ENCODE peak calls at places on chromosomes 5 and 9, in seven cellular contexts. A is HepG2; K is left lobe of liver; O is heart left ventricle; F is stimulated activated effector memory CD8-positive, alpha-beta T cell treated with anti-CD3 and anti-CD28 coated beads, Interleukin-12 subunit alpha, Interleukin-12 subunit beta, amount 100 ng/mL, for 72 hours; M is Right ventricle myocardium superior; J is activated T-cell treated with anti-CD3 and anti-CD28 coated beads, Interleukin-2, amount 50 U/mL, for 4 hours. E is an unnamed sample.

GRCh38 chr5:9350301-9350797 is 195.5 kb downstream of the SEMA5A start:
- ATAC-seq in A (no peak), K (no peak), O (peak; percentile 66), F (no peak), M (peak; percentile 35), J (no peak), E (peak; percentile 40)

GRCh38 chr5:126390056-126390455 is 33.2 kb upstream of the GRAMD2B start:
- ATAC-seq in A (no peak), K (no peak), O (no peak), F (no peak), M (no peak), J (no peak), E (no peak)

GRCh38 chr5:5702934-5703333 is 280.5 kb downstream of the ICE1 start:
- ATAC-seq in A (no peak), K (no peak), O (no peak), F (no peak), M (no peak), J (no peak), E (no peak)

GRCh38 chr5:57368010-57368409 is 114.6 kb downstream of the ACTBL2 start:
- ATAC-seq in A (no peak), K (no peak), O (no peak), F (no peak), M (no peak), J (no peak), E (no peak)

GRCh38 chr5:169647566-169647965 is 10.5 kb downstream of the DOCK2 start:
- ATAC-seq in A (no peak), K (peak; percentile 48), O (no peak), F (no peak), M (no peak), J (no peak), E (no peak)

GRCh38 chr9:105330201-105330600 is 85.8 kb downstream of the SLC44A1 start:
- ATAC-seq in A (no peak), K (no peak), O (no peak), F (no peak), M (no peak), J (peak; percentile 46), E (no peak)

GRCh38 chr9:123194023-123194422 is 74.4 kb downstream of the STRBP start:
- ATAC-seq in A (no peak), K (no peak), O (no peak), F (no peak), M (no peak), J (no peak), E (no peak)

GRCh38 chr5:39648539-39649200 is 223.9 kb upstream of the DAB2 start:
- ATAC-seq in A (no peak), K (peak; percentile 67), O (no peak), F (peak; percentile 42), M (no peak), J (no peak), E (no peak)

GRCh38 chr5:150278046-150278760 is 11.4 kb downstream of the CAMK2A start:
- ATAC-seq in A (no peak), K (no peak), O (no peak), F (no peak), M (no peak), J (no peak), E (no peak)

GRCh38 chr5:90554358-90555006 is 4.1 kb upstream of the ADGRV1 start:
- ATAC-seq in A (no peak), K (no peak), O (no peak), F (no peak), M (no peak), J (no peak), E (no peak)

GRCh38 chr9:33372900-33373299 is 29.5 kb downstream of the AQP7 start:
- ATAC-seq in A (no peak), K (no peak), O (no peak), F (no peak), M (no peak), J (no peak), E (no peak)